ENCODE peak calls at places on chromosomes 16 and 17, in six cellular contexts. Q, C, Y, P, B and J are unnamed samples.
A peak's percentile ranks its signal among the peaks of the same experiment; 100 is the strongest.

GRCh38 chr16:85375282-85375681 is 237.8 kb upstream of the GSE1 start:
- DNase-seq in P (no peak), C (no peak), B (no peak), Y (no peak), Q (no peak), J (no peak)

GRCh38 chr17:59038734-59039133 is 67.9 kb downstream of the TRIM37 start:
- DNase-seq in B (no peak), Y (no peak), P (no peak), Q (no peak), C (no peak), J (no peak)

GRCh38 chr17:81708739-81709185 is 3.3 kb upstream of the SLC25A10 start:
- DNase-seq in P (no peak), Q (no peak), C (no peak), B (no peak), Y (no peak), J (no peak)

GRCh38 chr17:77869041-77869595 is 89.4 kb upstream of the TNRC6C start:
- DNase-seq in Q (no peak), B (peak; percentile 45), P (no peak), C (no peak), Y (no peak), J (no peak)

GRCh38 chr17:6254036-6254435 is 180.9 kb downstream of the AIPL1 start:
- DNase-seq in P (no peak), C (no peak), Q (no peak), B (no peak), Y (no peak), J (no peak)

GRCh38 chr17:78387982-78388941 is 9.8 kb downstream of the PGS1 start:
- DNase-seq in Y (peak; percentile 65), P (no peak), B (no peak), C (peak; percentile 43), Q (no peak), J (no peak)

GRCh38 chr16:56241596-56241995 is 50.3 kb downstream of the GNAO1 start:
- DNase-seq in C (no peak), Q (no peak), B (no peak), Y (no peak), P (peak; percentile 18), J (no peak)

GRCh38 chr17:8518346-8518745 is 82.7 kb downstream of the NDEL1 start:
- DNase-seq in B (no peak), P (no peak), Y (no peak), C (no peak), Q (no peak), J (no peak)

GRCh38 chr17:31511176-31511540 is 119.7 kb downstream of the RAB11FIP4 start:
- DNase-seq in P (no peak), B (no peak), Y (no peak), Q (peak; percentile 90), C (no peak), J (no peak)

GRCh38 chr16:27402964-27403600 is 1.1 kb downstream of the IL21R start:
- DNase-seq in Y (no peak), Q (no peak), P (no peak), B (no peak), C (no peak), J (no peak)

GRCh38 chr16:62392698-62393097 is 356.5 kb upstream of the CDH8 start:
- DNase-seq in Y (no peak), C (no peak), B (no peak), Q (no peak), P (no peak), J (no peak)

GRCh38 chr16:73052441-73053030 is 4.6 kb upstream of the ZFHX3 start:
- DNase-seq in B (no peak), Q (no peak), P (no peak), Y (no peak), C (no peak), J (no peak)

GRCh38 chr17:74424658-74425057 is 7.2 kb upstream of the GPRC5C start:
- DNase-seq in Q (no peak), P (no peak), B (no peak), Y (peak; percentile 51), C (peak; percentile 59), J (no peak)

GRCh38 chr17:44919885-44920564 is 4.7 kb upstream of the GFAP start:
- DNase-seq in Y (peak; percentile 80), Q (peak; percentile 83), C (peak; percentile 78), B (peak; percentile 82), P (peak; percentile 74), J (peak; percentile 49)

GRCh38 chr16:6131526-6132050 is 1034.0 kb upstream of the EEF2KMT start:
- DNase-seq in B (no peak), Y (no peak), C (no peak), Q (no peak), P (no peak), J (no peak)

GRCh38 chr17:14069251-14069981 is at the start of gene COX10:
- DNase-seq in Q (peak; percentile 91), B (peak; percentile 92), P (peak; percentile 89), Y (peak; percentile 88), C (peak; percentile 89), J (peak; percentile 74)

GRCh38 chr16:46883353-46883689 is 841 bp upstream of the GPT2 start:
- DNase-seq in Q (no peak), B (no peak), Y (no peak), P (peak; percentile 2), C (no peak), J (no peak)

GRCh38 chr16:1214693-1215092 is 10.4 kb downstream of the TPSG1 start:
- DNase-seq in Y (no peak), P (no peak), B (no peak), C (no peak), Q (no peak), J (no peak)
- H3K27me3 ChIP-seq in Y (no peaks in the 10 kb centered on the region), P (peaks cover 89% of the 10 kb centered on the region), B (no peaks in the 10 kb centered on the region), C (peaks cover 26% of the 10 kb centered on the region), Q (no peaks in the 10 kb centered on the region), J (no peaks in the 10 kb centered on the region)

GRCh38 chr17:4664230-4664629 is 22.8 kb upstream of the ALOX15 start:
- DNase-seq in C (no peak), B (no peak), Y (no peak), P (no peak), Q (no peak), J (no peak)

GRCh38 chr17:4666296-4666695 is 24.8 kb upstream of the ALOX15 start:
- DNase-seq in C (no peak), B (no peak), P (no peak), Y (no peak), Q (no peak), J (no peak)

GRCh38 chr17:4665027-4665426 is 23.5 kb upstream of the ALOX15 start:
- DNase-seq in B (no peak), C (no peak), Y (no peak), Q (no peak), P (no peak), J (no peak)

GRCh38 chr17:4667166-4667565 is 25.7 kb upstream of the ALOX15 start:
- DNase-seq in P (no peak), Q (no peak), C (no peak), B (no peak), Y (no peak), J (no peak)

GRCh38 chr17:4663711-4664110 is 22.2 kb upstream of the ALOX15 start:
- DNase-seq in P (no peak), B (no peak), Y (no peak), Q (no peak), C (no peak), J (no peak)
- H3K27me3 ChIP-seq in P (peaks cover 22% of the 10 kb centered on the region), B (no peaks in the 10 kb centered on the region), Y (no peaks in the 10 kb centered on the region), Q (peaks cover 3% of the 10 kb centered on the region), C (peaks cover 24% of the 10 kb centered on the region), J (no peaks in the 10 kb centered on the region)

GRCh38 chr16:54204756-54205155 is 81.8 kb downstream of the IRX3 start:
- DNase-seq in C (no peak), B (no peak), Y (no peak), Q (peak; percentile 39), P (no peak), J (no peak)
- H3K27me3 ChIP-seq in C (peaks cover 5% of the 10 kb centered on the region), B (peaks cover 12% of the 10 kb centered on the region), Y (no peaks in the 10 kb centered on the region), Q (no peaks in the 10 kb centered on the region), P (no peaks in the 10 kb centered on the region), J (no peaks in the 10 kb centered on the region)

GRCh38 chr17:28540231-28540630 is 12.2 kb downstream of the UNC119 start:
- DNase-seq in B (no peak), Y (no peak), Q (no peak), P (no peak), C (no peak), J (no peak)
- H3K27me3 ChIP-seq in B (no peaks in the 10 kb centered on the region), Y (no peaks in the 10 kb centered on the region), Q (no peaks in the 10 kb centered on the region), P (peaks cover 4% of the 10 kb centered on the region), C (no peaks in the 10 kb centered on the region), J (no peaks in the 10 kb centered on the region)

DNA sequence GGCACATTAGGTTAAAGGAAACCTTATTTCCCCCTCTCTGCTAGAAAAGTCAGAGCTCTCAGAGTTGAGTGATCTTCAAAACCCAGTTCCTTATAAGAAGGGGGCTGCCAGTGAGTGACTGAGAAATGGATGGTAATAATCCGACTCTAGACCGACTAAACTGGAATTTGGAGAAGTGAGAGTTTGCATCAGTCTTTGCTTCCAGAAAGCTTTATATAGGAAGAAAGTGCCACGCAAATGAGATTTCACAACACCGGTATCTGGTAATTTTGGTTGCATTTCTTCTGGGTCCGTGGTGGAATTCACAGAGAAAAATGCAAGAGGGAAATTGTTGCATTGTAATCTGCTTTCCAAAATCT is 271.4 kb downstream of the MAF start:
- DNase-seq in Y (no peak), P (no peak), Q (no peak), C (no peak), B (no peak), J (no peak)
- H3K27me3 ChIP-seq in Y (no peaks in the 10 kb centered on the region), P (peaks cover 64% of the 10 kb centered on the region), Q (no peaks in the 10 kb centered on the region), C (peaks cover 31% of the 10 kb centered on the region), B (peaks cover under 1% of the 10 kb centered on the region), J (no peaks in the 10 kb centered on the region)